ENCODE peak calls at places on chromosomes 12 and 14, in ten cellular contexts. E, M, Q, X, A, J, W, C, H and V are unnamed samples.

GRCh38 chr14:96297000-96297399 is 41.0 kb downstream of the BDKRB1 start:
- DNase-seq in Q (no peak), C (no peak), A (peak; percentile 23), M (peak; percentile 12), E (peak; percentile 50), J (no peak), W (no peak), H (peak; percentile 29), X (no peak), V (no peak)

GRCh38 chr12:95996034-95996658 is at the start of gene HAL:
- DNase-seq in X (no peak), C (no peak), M (peak; percentile 86), J (no peak), A (no peak), W (no peak), H (no peak), Q (no peak), E (no peak), V (no peak)

GRCh38 chr14:91829511-91829910 is 37.8 kb downstream of the TC2N start:
- DNase-seq in X (no peak), Q (no peak), C (no peak), E (no peak), H (no peak), A (no peak), J (no peak), W (no peak), M (no peak), V (no peak)

GRCh38 chr12:93793983-93794382 is 116.8 kb downstream of the CRADD start:
- DNase-seq in X (no peak), C (no peak), H (no peak), J (no peak), M (no peak), W (no peak), E (peak; percentile 97), A (peak; percentile 78), Q (no peak), V (no peak)

GRCh38 chr14:68938515-68939423 is 40.3 kb downstream of the ACTN1 start:
- DNase-seq in M (peak; percentile 96), A (peak; percentile 73), Q (no peak), X (no peak), J (no peak), C (no peak), E (peak; percentile 59), H (no peak), W (no peak), V (no peak)

GRCh38 chr12:79514730-79515525 is 175.8 kb downstream of the PAWR start:
- DNase-seq in J (no peak), H (no peak), C (no peak), W (no peak), A (peak; percentile 39), M (no peak), X (no peak), E (peak; percentile 37), Q (no peak), V (no peak)

GRCh38 chr12:89258240-89258969 is 93.9 kb downstream of the DUSP6 start:
- DNase-seq in E (no peak), Q (no peak), A (no peak), J (no peak), H (no peak), M (no peak), W (no peak), C (no peak), X (no peak), V (no peak)

GRCh38 chr12:121095544-121096198 is 37.0 kb upstream of the P2RX7 start:
- DNase-seq in Q (peak; percentile 77), E (peak; percentile 58), J (peak; percentile 87), X (peak; percentile 83), H (peak; percentile 63), M (peak; percentile 25), C (peak; percentile 76), A (peak; percentile 69), W (peak; percentile 64), V (peak; percentile 91)

GRCh38 chr12:48165089-48166031 is 8.0 kb upstream of the ASB8 start:
- DNase-seq in X (peak; percentile 52), A (peak; percentile 62), C (no peak), J (peak; percentile 83), M (peak; percentile 44), W (no peak), E (peak; percentile 81), H (peak; percentile 61), Q (peak; percentile 16), V (peak; percentile 35)

GRCh38 chr12:96236221-96236822 is 42.1 kb downstream of the ELK3 start:
- DNase-seq in C (peak; percentile 25), H (no peak), Q (no peak), X (no peak), J (no peak), A (peak; percentile 34), W (no peak), M (no peak), E (no peak), V (no peak)

GRCh38 chr12:122880668-122881067 is 15.3 kb downstream of the VPS37B start:
- DNase-seq in A (peak; percentile 58), M (peak; percentile 47), Q (peak; percentile 26), C (no peak), H (peak; percentile 54), J (no peak), X (no peak), W (no peak), E (peak; percentile 71), V (peak; percentile 54)

GRCh38 chr12:23771230-23771949 is 178.1 kb downstream of the SOX5 start:
- DNase-seq in J (no peak), W (no peak), H (peak; percentile 50), A (no peak), M (peak; percentile 4), X (peak; percentile 36), E (no peak), Q (no peak), C (no peak), V (no peak)

GRCh38 chr12:108568653-108569154 is 6.3 kb downstream of the ISCU start:
- DNase-seq in W (no peak), C (peak; percentile 66), Q (no peak), H (peak; percentile 6), X (no peak), J (peak; percentile 90), M (no peak), E (peak; percentile 25), A (no peak), V (no peak)

GRCh38 chr12:52243774-52244614 is 11.0 kb downstream of the KRT7 start:
- DNase-seq in H (peak; percentile 88), C (peak; percentile 69), W (peak; percentile 30), J (peak; percentile 80), Q (peak; percentile 62), X (no peak), M (peak; percentile 13), A (peak; percentile 95), E (peak; percentile 91), V (no peak)

GRCh38 chr12:75853621-75854020 is 178.0 kb downstream of the PHLDA1 start:
- DNase-seq in A (peak; percentile 11), Q (peak; percentile 51), W (no peak), M (no peak), H (peak; percentile 29), E (no peak), X (no peak), J (no peak), C (no peak), V (no peak)

GRCh38 chr12:130133851-130134562 is 28.3 kb upstream of the FZD10 start:
- DNase-seq in X (no peak), J (no peak), C (no peak), E (no peak), Q (no peak), A (no peak), M (no peak), W (no peak), H (no peak), V (no peak)

GRCh38 chr14:101246894-101247853 is 314.1 kb upstream of the DIO3 start:
- DNase-seq in A (no peak), E (no peak), Q (no peak), H (no peak), J (peak; percentile 37), W (no peak), X (no peak), M (no peak), C (no peak), V (no peak)

GRCh38 chr12:125434131-125434530 is 368.9 kb downstream of the AACS start:
- DNase-seq in X (no peak), W (no peak), A (no peak), E (no peak), M (no peak), J (no peak), H (no peak), Q (no peak), C (no peak), V (no peak)

GRCh38 chr14:69069020-69069421 is 83.9 kb downstream of the DCAF5 start:
- DNase-seq in Q (no peak), A (peak; percentile 87), X (no peak), M (no peak), J (no peak), E (peak; percentile 83), C (no peak), H (no peak), W (no peak), V (no peak)

GRCh38 chr14:60648934-60649814 is at the start of gene SIX1:
- DNase-seq in Q (no peak), H (peak; percentile 91), W (no peak), A (peak; percentile 94), E (peak; percentile 98), J (no peak), M (peak; percentile 77), C (no peak), X (no peak), V (peak; percentile 86)

GRCh38 chr12:125023065-125023464 is 29.6 kb downstream of the BRI3BP start:
- DNase-seq in H (no peak), W (no peak), A (no peak), X (no peak), J (no peak), Q (no peak), C (no peak), M (no peak), E (no peak), V (no peak)

GRCh38 chr14:70009961-70010360 is 130.7 kb downstream of the SMOC1 start:
- DNase-seq in X (no peak), J (no peak), H (no peak), Q (no peak), M (no peak), E (no peak), C (no peak), A (no peak), W (no peak), V (no peak)

GRCh38 chr12:2288001-2288400 is 235.2 kb downstream of the CACNA1C start:
- DNase-seq in Q (peak; percentile 66), M (no peak), E (peak; percentile 73), H (no peak), C (no peak), J (no peak), X (no peak), W (no peak), A (peak; percentile 88), V (no peak)

GRCh38 chr14:92500491-92500941 is 13.1 kb upstream of the RIN3 start:
- DNase-seq in J (no peak), M (peak; percentile 67), X (peak; percentile 29), A (no peak), Q (no peak), E (no peak), H (peak; percentile 41), W (no peak), C (no peak), V (no peak)

GRCh38 chr12:133057446-133057845 is 20.1 kb downstream of the ZNF84 start:
- DNase-seq in Q (no peak), M (no peak), A (peak; percentile 3), C (no peak), W (no peak), E (peak; percentile 19), J (no peak), H (no peak), X (no peak), V (no peak)

GRCh38 chr12:16453319-16453718 is 105.9 kb downstream of the MGST1 start:
- DNase-seq in H (no peak), X (no peak), W (no peak), J (no peak), M (no peak), C (no peak), A (no peak), Q (no peak), E (no peak), V (no peak)

GRCh38 chr14:74658535-74659130 is 46.6 kb upstream of the LTBP2 start:
- DNase-seq in C (no peak), E (peak; percentile 73), M (no peak), W (no peak), Q (no peak), A (peak; percentile 88), H (no peak), J (no peak), X (no peak), V (no peak)